ENCODE peak calls at places on chromosomes 2 and 18, in eight cellular contexts. W, V, C, Y, M, N, E and U are unnamed samples.

GRCh38 chr2:101697794-101698418 is 399 bp downstream of the MAP4K4 start:
- DNase-seq in W (peak), V (peak), C (no peak), Y (no peak), M (peak), N (peak), E (peak), U (peak)

GRCh38 chr2:215737496-215737895 is 275.9 kb downstream of the MREG start:
- DNase-seq in W (peak), V (no peak), C (no peak), Y (no peak), M (no peak), N (no peak), E (no peak), U (no peak)

GRCh38 chr2:38148501-38148900 is 72.5 kb upstream of the CYP1B1 start:
- DNase-seq in W (no peak), V (no peak), C (peak), Y (no peak), M (no peak), N (no peak), E (no peak), U (no peak)

GRCh38 chr2:44894058-44894457 is 47.4 kb upstream of the SIX3 start:
- DNase-seq in W (no peak), V (no peak), C (no peak), Y (no peak), M (no peak), N (no peak), E (no peak), U (peak)

GRCh38 chr2:10934979-10935350 is 23.2 kb downstream of the KCNF1 start:
- DNase-seq in W (no peak), V (no peak), C (no peak), Y (no peak), M (no peak), N (no peak), E (no peak), U (no peak)

GRCh38 chr2:71703981-71704545 is 250.7 kb downstream of the DYSF start:
- DNase-seq in W (no peak), V (no peak), C (peak), Y (no peak), M (peak), N (no peak), E (no peak), U (no peak)

GRCh38 chr2:216021768-216022167 is 8.4 kb upstream of the MREG start:
- DNase-seq in W (no peak), V (no peak), C (no peak), Y (no peak), M (no peak), N (no peak), E (no peak), U (no peak)

GRCh38 chr2:209160800-209161588 is 262.9 kb upstream of the MAP2 start:
- DNase-seq in W (no peak), V (no peak), C (no peak), Y (no peak), M (peak), N (no peak), E (no peak), U (no peak)

GRCh38 chr18:43578636-43579203 is 301.4 kb upstream of the SYT4 start:
- DNase-seq in W (no peak), V (no peak), C (no peak), Y (no peak), M (no peak), N (no peak), E (no peak), U (no peak)

GRCh38 chr2:133674433-133675331 is 106.4 kb upstream of the NCKAP5 start:
- DNase-seq in W (peak), V (peak), C (peak), Y (no peak), M (no peak), N (peak), E (no peak), U (no peak)

GRCh38 chr2:9462872-9463697 is 11.3 kb upstream of the IAH1 start:
- DNase-seq in W (peak), V (no peak), C (no peak), Y (no peak), M (no peak), N (no peak), E (no peak), U (no peak)

GRCh38 chr2:121689356-121689755 is 40.1 kb upstream of the CLASP1 start:
- DNase-seq in W (no peak), V (peak), C (no peak), Y (peak), M (no peak), N (no peak), E (no peak), U (no peak)

GRCh38 chr2:5125017-5125730 is 567.0 kb upstream of the SOX11 start:
- DNase-seq in W (peak), V (peak), C (no peak), Y (no peak), M (no peak), N (no peak), E (no peak), U (no peak)

GRCh38 chr18:29034113-29034856 is 857.4 kb upstream of the CDH2 start:
- DNase-seq in W (no peak), V (no peak), C (no peak), Y (no peak), M (no peak), N (no peak), E (no peak), U (no peak)

GRCh38 chr2:234550056-234550455 is 53.2 kb upstream of the ARL4C start:
- DNase-seq in W (no peak), V (no peak), C (no peak), Y (no peak), M (no peak), N (no peak), E (no peak), U (no peak)

GRCh38 chr2:8849322-8849721 is 11.9 kb upstream of the KIDINS220 start:
- DNase-seq in W (no peak), V (no peak), C (no peak), Y (no peak), M (no peak), N (no peak), E (no peak), U (no peak)

GRCh38 chr2:102975996-102976636 is 214.3 kb downstream of the TMEM182 start:
- DNase-seq in W (peak), V (peak), C (no peak), Y (peak), M (no peak), N (no peak), E (no peak), U (no peak)

GRCh38 chr2:180651596-180651995 is 328.8 kb upstream of the UBE2E3 start:
- DNase-seq in W (no peak), V (no peak), C (no peak), Y (no peak), M (no peak), N (no peak), E (no peak), U (no peak)

GRCh38 chr2:110943070-110943634 is 177.6 kb upstream of the BCL2L11 start:
- DNase-seq in W (no peak), V (no peak), C (no peak), Y (no peak), M (no peak), N (no peak), E (no peak), U (no peak)

GRCh38 chr2:85387754-85388153 is 22.4 kb downstream of the CAPG start:
- DNase-seq in W (no peak), V (no peak), C (no peak), Y (no peak), M (no peak), N (no peak), E (no peak), U (no peak)

GRCh38 chr18:41517142-41517541 is 437.9 kb upstream of the PIK3C3 start:
- DNase-seq in W (no peak), V (no peak), C (no peak), Y (no peak), M (no peak), N (no peak), E (no peak), U (no peak)

GRCh38 chr2:120438301-120439066 is 92.5 kb downstream of the INHBB start:
- DNase-seq in W (no peak), V (no peak), C (no peak), Y (no peak), M (no peak), N (no peak), E (no peak), U (no peak)

GRCh38 chr2:231093956-231094355 is 30.9 kb downstream of the HTR2B start:
- DNase-seq in W (no peak), V (no peak), C (no peak), Y (no peak), M (peak), N (no peak), E (no peak), U (no peak)

GRCh38 chr2:109331864-109332848 is 203.2 kb downstream of the SH3RF3 start:
- DNase-seq in W (peak), V (no peak), C (peak), Y (peak), M (peak), N (peak), E (peak), U (peak)

GRCh38 chr2:8701980-8702379 is 20.1 kb downstream of the ID2 start:
- DNase-seq in W (no peak), V (no peak), C (no peak), Y (no peak), M (no peak), N (no peak), E (no peak), U (no peak)

GRCh38 chr2:74373189-74373588 is 6.9 kb downstream of the DCTN1 start:
- DNase-seq in W (peak), V (peak), C (peak), Y (no peak), M (peak), N (peak), E (no peak), U (no peak)

GRCh38 chr2:178029342-178029741 is 43.2 kb downstream of the PDE11A start:
- DNase-seq in W (no peak), V (no peak), C (no peak), Y (no peak), M (no peak), N (no peak), E (no peak), U (no peak)

GRCh38 chr18:72869786-72870185 is 2.0 kb upstream of the NETO1 start:
- DNase-seq in W (peak), V (peak), C (no peak), Y (no peak), M (no peak), N (no peak), E (no peak), U (no peak)

GRCh38 chr2:18445412-18446320 is 114.8 kb downstream of the RDH14 start:
- DNase-seq in W (no peak), V (no peak), C (no peak), Y (no peak), M (no peak), N (no peak), E (no peak), U (no peak)

GRCh38 chr2:58197894-58198293 is 43.2 kb downstream of the FANCL start:
- DNase-seq in W (no peak), V (no peak), C (no peak), Y (no peak), M (no peak), N (no peak), E (no peak), U (no peak)

GRCh38 chr2:203453858-203454451 is 81.1 kb downstream of the RAPH1 start:
- DNase-seq in W (no peak), V (peak), C (no peak), Y (peak), M (no peak), N (no peak), E (no peak), U (no peak)

GRCh38 chr2:105797298-105797819 is 52.6 kb downstream of the NCK2 start:
- DNase-seq in W (peak), V (no peak), C (no peak), Y (no peak), M (no peak), N (no peak), E (peak), U (peak)

GRCh38 chr2:69375494-69376353 is 11.3 kb downstream of the GFPT1 start:
- DNase-seq in W (no peak), V (peak), C (no peak), Y (no peak), M (no peak), N (no peak), E (no peak), U (no peak)

GRCh38 chr2:121095257-121096080 is 189.5 kb downstream of the TFCP2L1 start:
- DNase-seq in W (peak), V (peak), C (peak), Y (peak), M (peak), N (peak), E (no peak), U (no peak)

GRCh38 chr2:163119964-163120363 is 281.4 kb upstream of the KCNH7 start:
- DNase-seq in W (no peak), V (peak), C (no peak), Y (no peak), M (no peak), N (no peak), E (no peak), U (no peak)

GRCh38 chr2:164952057-164952702 is 3.1 kb downstream of the SLC38A11 start:
- DNase-seq in W (no peak), V (no peak), C (no peak), Y (no peak), M (no peak), N (no peak), E (no peak), U (no peak)

GRCh38 chr2:235255716-235256115 is 238.1 kb upstream of the AGAP1 start:
- DNase-seq in W (no peak), V (no peak), C (no peak), Y (no peak), M (no peak), N (no peak), E (no peak), U (no peak)

DNA sequence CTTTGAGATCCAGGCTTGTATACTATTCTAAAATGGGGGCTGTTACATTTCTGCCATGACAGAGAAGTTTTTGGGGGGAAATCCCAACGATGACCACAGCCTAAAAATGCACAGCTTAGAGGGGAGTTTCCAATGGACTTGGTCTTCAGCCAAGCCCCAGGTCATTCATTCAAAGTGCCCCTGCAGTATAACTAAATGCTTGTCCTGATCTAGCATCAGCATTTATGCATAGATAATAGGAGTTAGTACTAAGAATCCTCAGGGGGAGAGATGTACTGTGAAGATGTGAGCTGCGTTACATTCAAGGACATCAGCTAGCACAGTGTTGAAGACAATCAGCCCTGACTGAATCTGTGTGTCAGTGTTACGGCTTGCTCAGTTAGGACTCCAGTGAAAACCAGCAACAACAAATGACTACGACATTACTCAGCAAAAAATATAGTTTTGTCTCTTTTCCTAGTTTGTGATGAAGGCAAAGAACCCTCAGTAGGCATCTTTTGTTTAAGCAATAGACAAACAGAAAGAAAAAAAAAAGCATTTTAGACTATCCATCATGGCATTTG is 160.9 kb downstream of the ZEB2 start:
- DNase-seq in W (no peak), V (no peak), C (no peak), Y (no peak), M (no peak), N (no peak), E (no peak), U (peak)
- H3K4me3 ChIP-seq in W (no peak), V (no peak), C (no peak), Y (no peak), M (no peak), N (no peak), E (no peak), U (peak)

DNA sequence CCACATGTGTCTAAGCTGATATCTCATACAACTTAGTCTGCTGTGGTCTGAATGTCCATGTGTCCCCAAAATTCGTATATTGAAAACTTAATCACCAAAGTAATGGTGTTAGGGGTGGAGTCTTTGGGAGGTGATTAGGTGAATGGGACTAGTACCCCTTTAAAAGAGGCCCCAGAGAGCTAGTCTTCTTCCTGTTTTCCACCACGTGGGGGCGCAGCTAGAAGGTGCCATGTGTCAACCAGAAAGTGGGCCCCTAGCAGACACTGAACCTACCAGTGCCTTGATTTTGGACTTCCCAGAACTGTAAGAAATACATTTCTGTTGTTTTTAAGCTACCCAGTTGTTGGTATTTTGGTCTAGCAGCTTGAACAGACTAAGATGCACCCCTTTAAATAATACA is 86.6 kb downstream of the ASB1 start:
- DNase-seq in W (peak), V (no peak), C (peak), Y (peak), M (peak), N (no peak), E (no peak), U (no peak)
- TF ChIP-seq CTCF in W (peak), V (peak), C (peak), Y (peak), M (peak), N (peak), E (no peak), U (peak)

GRCh38 chr18:22556271-22556990 is 138.7 kb upstream of the CTAGE1 start:
- DNase-seq in W (no peak), V (no peak), C (peak), Y (no peak), M (no peak), N (peak), E (no peak), U (no peak)
- H3K4me3 ChIP-seq in W (no peak), V (no peak), C (no peak), Y (no peak), M (no peak), N (peak), E (no peak), U (no peak)

GRCh38 chr18:62877448-62878221 is 162.3 kb downstream of the PHLPP1 start:
- DNase-seq in W (peak), V (peak), C (no peak), Y (no peak), M (no peak), N (no peak), E (no peak), U (no peak)
- TF ChIP-seq CTCF in W (no peak), V (peak), C (no peak), Y (no peak), M (no peak), N (no peak), E (no peak), U (no peak)

GRCh38 chr18:23380001-23380550 is 73.0 kb upstream of the RIOK3 start:
- DNase-seq in W (peak), V (no peak), C (peak), Y (peak), M (no peak), N (no peak), E (no peak), U (no peak)

GRCh38 chr18:23378470-23378764 is 74.7 kb upstream of the RIOK3 start:
- DNase-seq in W (no peak), V (no peak), C (no peak), Y (no peak), M (no peak), N (no peak), E (no peak), U (no peak)

GRCh38 chr18:23380817-23381216 is 72.3 kb upstream of the RIOK3 start:
- DNase-seq in W (no peak), V (no peak), C (no peak), Y (no peak), M (no peak), N (no peak), E (no peak), U (no peak)

GRCh38 chr18:23373564-23373963 is 79.5 kb upstream of the RIOK3 start:
- DNase-seq in W (peak), V (no peak), C (no peak), Y (no peak), M (no peak), N (no peak), E (no peak), U (no peak)

GRCh38 chr18:23377669-23378469 is 75.2 kb upstream of the RIOK3 start:
- DNase-seq in W (no peak), V (no peak), C (no peak), Y (peak), M (no peak), N (no peak), E (no peak), U (no peak)
- H3K4me3 ChIP-seq in W (no peak), V (no peak), C (no peak), Y (no peak), M (no peak), N (no peak), E (no peak), U (no peak)

GRCh38 chr18:76566987-76567386 is 71.9 kb upstream of the ZNF516 start:
- DNase-seq in W (no peak), V (no peak), C (no peak), Y (no peak), M (no peak), N (no peak), E (no peak), U (no peak)

GRCh38 chr18:76564636-76565237 is 69.7 kb upstream of the ZNF516 start:
- DNase-seq in W (no peak), V (peak), C (no peak), Y (no peak), M (no peak), N (no peak), E (no peak), U (no peak)

GRCh38 chr18:76567835-76568445 is 72.9 kb upstream of the ZNF516 start:
- DNase-seq in W (no peak), V (no peak), C (no peak), Y (no peak), M (no peak), N (no peak), E (peak), U (no peak)

GRCh38 chr18:76564117-76564516 is 69.1 kb upstream of the ZNF516 start:
- DNase-seq in W (no peak), V (no peak), C (no peak), Y (no peak), M (no peak), N (no peak), E (no peak), U (no peak)

GRCh38 chr18:76565238-76566173 is 70.5 kb upstream of the ZNF516 start:
- DNase-seq in W (peak), V (peak), C (peak), Y (no peak), M (no peak), N (peak), E (no peak), U (no peak)
- TF ChIP-seq CTCF in W (no peak), V (no peak), C (no peak), Y (no peak), M (no peak), N (no peak), E (no peak), U (no peak)